ENCODE peak calls at places on chromosomes 2 and 18, in eight cellular contexts. D, Q, H, Z, S, I, P and V are unnamed samples.

GRCh38 chr2:69742170-69742952 is 427 bp downstream of the ANXA4 start:
- DNase-seq in D (peak; percentile 52), Q (no peak), H (no peak), Z (peak; percentile 36), S (peak; percentile 33), I (no peak), P (no peak), V (no peak)

GRCh38 chr18:28789460-28789859 is 612.5 kb upstream of the CDH2 start:
- DNase-seq in D (no peak), Q (no peak), H (no peak), Z (no peak), S (no peak), I (no peak), P (no peak), V (peak; percentile 25)

GRCh38 chr2:231455222-231455621 is 9.1 kb downstream of the NCL start:
- DNase-seq in D (peak; percentile 43), Q (no peak), H (no peak), Z (no peak), S (no peak), I (no peak), P (no peak), V (no peak)

GRCh38 chr2:166784296-166784946 is 103.9 kb upstream of the XIRP2 start:
- DNase-seq in D (no peak), Q (no peak), H (no peak), Z (no peak), S (no peak), I (no peak), P (no peak), V (no peak)

GRCh38 chr2:30936924-30937323 is 129.7 kb upstream of the CAPN13 start:
- DNase-seq in D (no peak), Q (no peak), H (no peak), Z (no peak), S (no peak), I (no peak), P (no peak), V (no peak)

GRCh38 chr18:70384181-70384790 is 95.4 kb downstream of the SOCS6 start:
- DNase-seq in D (peak; percentile 72), Q (no peak), H (no peak), Z (peak; percentile 32), S (no peak), I (no peak), P (no peak), V (peak; percentile 93)

GRCh38 chr2:20429528-20429927 is 17.3 kb upstream of the RHOB start:
- DNase-seq in D (no peak), Q (peak; percentile 27), H (peak; percentile 55), Z (no peak), S (no peak), I (no peak), P (no peak), V (peak; percentile 63)

GRCh38 chr18:50298443-50299284 is 11.2 kb upstream of the CXXC1 start:
- DNase-seq in D (no peak), Q (no peak), H (no peak), Z (no peak), S (no peak), I (no peak), P (no peak), V (no peak)

GRCh38 chr2:212968284-212969081 is 182.9 kb downstream of the IKZF2 start:
- DNase-seq in D (no peak), Q (no peak), H (no peak), Z (no peak), S (no peak), I (no peak), P (no peak), V (no peak)

GRCh38 chr2:2806711-2807110 is 475.6 kb upstream of the MYT1L start:
- DNase-seq in D (no peak), Q (no peak), H (no peak), Z (no peak), S (no peak), I (no peak), P (no peak), V (no peak)

GRCh38 chr18:30044496-30044895 is 998.0 kb downstream of the DSC3 start:
- DNase-seq in D (no peak), Q (no peak), H (no peak), Z (no peak), S (no peak), I (no peak), P (no peak), V (no peak)

GRCh38 chr2:28627722-28628480 is 123.7 kb upstream of the PPP1CB start:
- DNase-seq in D (no peak), Q (no peak), H (no peak), Z (peak; percentile 72), S (no peak), I (no peak), P (no peak), V (peak; percentile 44)

GRCh38 chr2:127508025-127508620 is 18.2 kb downstream of the IWS1 start:
- DNase-seq in D (no peak), Q (no peak), H (no peak), Z (peak; percentile 24), S (no peak), I (no peak), P (no peak), V (peak; percentile 50)

GRCh38 chr2:127506502-127506901 is 19.8 kb downstream of the IWS1 start:
- DNase-seq in D (peak; percentile 40), Q (no peak), H (no peak), Z (no peak), S (no peak), I (no peak), P (no peak), V (no peak)

GRCh38 chr2:127510073-127510472 is 16.2 kb downstream of the IWS1 start:
- DNase-seq in D (peak; percentile 30), Q (no peak), H (no peak), Z (no peak), S (no peak), I (no peak), P (no peak), V (no peak)

GRCh38 chr2:127511090-127511489 is 15.2 kb downstream of the IWS1 start:
- DNase-seq in D (no peak), Q (no peak), H (no peak), Z (no peak), S (no peak), I (no peak), P (no peak), V (no peak)

GRCh38 chr2:127508621-127509034 is 17.7 kb downstream of the IWS1 start:
- DNase-seq in D (peak; percentile 91), Q (peak; percentile 53), H (peak; percentile 62), Z (peak; percentile 98), S (peak; percentile 47), I (peak; percentile 85), P (no peak), V (peak; percentile 100)
- H3K4me3 ChIP-seq in D (no peak overlapping the region), Q (no peak overlapping the region), H (no peak overlapping the region), Z (no peak overlapping the region), S (no peak overlapping the region), I (no peak overlapping the region), P (no peak overlapping the region), V (no peak overlapping the region)

GRCh38 chr18:75247041-75247551 is 36.5 kb downstream of the TSHZ1 start:
- DNase-seq in D (peak; percentile 70), Q (no peak), H (no peak), Z (no peak), S (no peak), I (no peak), P (no peak), V (peak; percentile 80)

GRCh38 chr18:75249672-75250470 is 39.3 kb downstream of the TSHZ1 start:
- DNase-seq in D (peak; percentile 56), Q (no peak), H (no peak), Z (no peak), S (peak; percentile 60), I (no peak), P (no peak), V (no peak)

GRCh38 chr18:75248426-75249191 is 38.0 kb downstream of the TSHZ1 start:
- DNase-seq in D (no peak), Q (no peak), H (no peak), Z (no peak), S (no peak), I (no peak), P (no peak), V (no peak)

GRCh38 chr18:75249192-75249551 is 38.6 kb downstream of the TSHZ1 start:
- DNase-seq in D (no peak), Q (no peak), H (no peak), Z (no peak), S (no peak), I (no peak), P (no peak), V (no peak)

DNA sequence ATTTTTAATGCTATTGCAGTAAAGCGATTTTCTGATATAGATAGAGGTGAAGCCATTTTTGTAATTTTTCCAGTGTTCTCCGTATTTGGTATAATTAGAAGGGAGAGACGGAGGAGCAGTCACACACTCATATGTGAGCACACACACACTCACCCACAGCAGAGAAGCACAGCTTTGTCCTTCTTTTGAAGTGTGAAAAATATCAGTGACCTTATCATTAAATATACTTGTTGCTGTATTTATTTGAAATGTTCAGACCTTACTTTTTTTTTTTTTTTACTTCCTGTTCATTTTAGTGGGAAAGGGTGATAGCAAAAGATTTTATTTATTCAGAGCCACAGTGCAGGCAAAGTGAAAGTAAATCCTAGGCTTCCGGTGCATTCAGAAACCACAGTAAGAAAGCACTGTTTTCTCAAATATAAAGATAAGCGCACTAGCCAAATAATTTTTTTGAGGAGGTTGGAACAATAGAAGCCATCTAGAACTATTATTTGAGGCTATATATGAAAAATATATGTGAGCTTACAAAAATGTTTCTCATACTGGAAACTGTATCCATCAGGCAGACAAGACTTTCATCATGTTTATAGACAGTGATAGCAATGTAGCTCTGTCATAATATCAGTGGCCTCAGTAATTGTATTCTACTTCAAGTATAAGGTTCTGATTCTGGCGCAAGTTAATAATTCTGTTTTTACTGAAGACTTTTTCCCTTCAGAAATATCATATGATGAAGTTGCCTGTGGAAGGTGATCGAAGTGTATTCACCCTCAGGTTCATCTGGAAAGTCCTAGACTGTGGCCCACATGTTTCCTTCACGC is 37.2 kb downstream of the TSHZ1 start:
- DNase-seq in D (peak; percentile 52), Q (no peak), H (no peak), Z (peak; percentile 86), S (no peak), I (no peak), P (peak; percentile 64), V (peak; percentile 62)
- H3K4me3 ChIP-seq in D (peak overlapping the region; percentile 67), Q (peak overlapping the region; percentile 35), H (peak overlapping the region; percentile 41), Z (peak overlapping the region; percentile 36), S (peak overlapping the region; percentile 39), I (peak overlapping the region; percentile 48), P (peak overlapping the region; percentile 43), V (peak overlapping the region; percentile 45)

GRCh38 chr2:160408205-160408561 is 85.4 kb downstream of the RBMS1 start:
- DNase-seq in D (no peak), Q (no peak), H (no peak), Z (no peak), S (no peak), I (no peak), P (no peak), V (no peak)
- H3K4me3 ChIP-seq in D (peak overlapping the region; percentile 17), Q (peak overlapping the region; percentile 75), H (peak overlapping the region; percentile 74), Z (peak overlapping the region; percentile 42), S (peak overlapping the region; percentile 78), I (peak overlapping the region; percentile 83), P (no peak overlapping the region), V (peak overlapping the region; percentile 43)

DNA sequence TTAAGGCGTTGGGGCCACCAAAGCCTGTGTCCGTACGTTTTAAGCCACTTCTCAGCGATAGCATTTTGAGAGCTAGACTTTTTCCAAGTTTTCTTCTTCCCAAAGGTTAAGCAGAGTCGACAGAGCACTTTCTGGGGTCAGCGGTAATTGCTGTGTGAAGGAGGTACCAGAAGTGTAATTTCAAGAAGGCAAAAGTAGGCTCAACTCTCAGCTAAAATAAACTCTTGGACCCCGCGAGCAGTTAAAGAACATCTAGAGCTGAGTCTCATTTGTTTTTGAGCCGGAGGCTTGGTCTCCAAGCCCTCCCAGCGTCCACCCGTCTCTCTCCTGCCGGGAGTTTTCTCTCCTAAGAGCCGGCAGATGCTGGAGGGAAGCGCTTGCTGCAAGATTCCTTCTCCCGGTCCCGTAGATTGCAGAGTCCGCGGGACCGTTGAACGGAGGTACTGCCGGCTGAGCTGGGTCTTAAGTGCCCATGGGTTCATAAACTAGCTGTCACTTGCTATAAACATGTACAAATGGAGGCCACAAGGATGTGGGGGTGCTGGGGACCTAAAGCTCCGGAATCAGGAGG is 2.0 kb upstream of the PAX3 start:
- DNase-seq in D (no peak), Q (no peak), H (no peak), Z (peak; percentile 51), S (no peak), I (no peak), P (no peak), V (no peak)
- H3K4me3 ChIP-seq in D (no peak overlapping the region), Q (no peak overlapping the region), H (no peak overlapping the region), Z (peak overlapping the region; percentile 1), S (no peak overlapping the region), I (no peak overlapping the region), P (no peak overlapping the region), V (no peak overlapping the region)